ENCODE peak calls at places on chromosomes 12 and 14, in six cellular contexts. One of them, this sample, is unnamed.
A peak's percentile ranks its signal among the peaks of the same experiment; 100 is the strongest.

GRCh38 chr12:115771065-115771464 is 506.4 kb downstream of the MED13L start:
- DNase-seq in frontal cortex: no peak
- DNase-seq in activated CD4-positive, alpha-beta T cell treated with anti-CD3 and anti-CD28 coated beads for 1 hour: no peak
- DNase-seq in activated gamma-delta T cell: no peak
- DNase-seq in NCI-H1105: no peak
- DNase-seq in heart left ventricle: no peak
- DNase-seq in this sample: no peak

GRCh38 chr12:95838125-95838524 is 20.6 kb upstream of the SNRPF start:
- DNase-seq in frontal cortex: no peak
- DNase-seq in activated CD4-positive, alpha-beta T cell treated with anti-CD3 and anti-CD28 coated beads for 1 hour: no peak
- DNase-seq in NCI-H1105: peak; percentile 65
- DNase-seq in activated gamma-delta T cell: no peak
- DNase-seq in heart left ventricle: no peak
- DNase-seq in this sample: peak; percentile 57

GRCh38 chr12:67018105-67018504 is 251.1 kb upstream of the CAND1 start:
- DNase-seq in frontal cortex: no peak
- DNase-seq in activated gamma-delta T cell: no peak
- DNase-seq in activated CD4-positive, alpha-beta T cell treated with anti-CD3 and anti-CD28 coated beads for 1 hour: no peak
- DNase-seq in heart left ventricle: no peak
- DNase-seq in NCI-H1105: no peak
- DNase-seq in this sample: no peak

GRCh38 chr14:32693114-32693513 is 245.6 kb upstream of the NPAS3 start:
- DNase-seq in activated CD4-positive, alpha-beta T cell treated with anti-CD3 and anti-CD28 coated beads for 1 hour: no peak
- DNase-seq in heart left ventricle: no peak
- DNase-seq in activated gamma-delta T cell: no peak
- DNase-seq in NCI-H1105: no peak
- DNase-seq in frontal cortex: no peak
- DNase-seq in this sample: peak; percentile 96

GRCh38 chr12:1443421-1444141 is 150.8 kb downstream of the FBXL14 start:
- DNase-seq in NCI-H1105: no peak
- DNase-seq in activated gamma-delta T cell: no peak
- DNase-seq in activated CD4-positive, alpha-beta T cell treated with anti-CD3 and anti-CD28 coated beads for 1 hour: no peak
- DNase-seq in heart left ventricle: no peak
- DNase-seq in frontal cortex: no peak
- DNase-seq in this sample: peak; percentile 77

GRCh38 chr12:48687595-48687994 is 5.6 kb upstream of the KANSL2 start:
- DNase-seq in frontal cortex: no peak
- DNase-seq in heart left ventricle: no peak
- DNase-seq in NCI-H1105: no peak
- DNase-seq in activated gamma-delta T cell: no peak
- DNase-seq in activated CD4-positive, alpha-beta T cell treated with anti-CD3 and anti-CD28 coated beads for 1 hour: no peak
- DNase-seq in this sample: no peak

GRCh38 chr14:24129410-24129998 is 955 bp upstream of the FITM1 start:
- DNase-seq in activated gamma-delta T cell: no peak
- DNase-seq in NCI-H1105: no peak
- DNase-seq in activated CD4-positive, alpha-beta T cell treated with anti-CD3 and anti-CD28 coated beads for 1 hour: no peak
- DNase-seq in frontal cortex: no peak
- DNase-seq in heart left ventricle: no peak
- DNase-seq in this sample: no peak

GRCh38 chr12:18135509-18135908 is 45.5 kb upstream of the RERGL start:
- DNase-seq in activated CD4-positive, alpha-beta T cell treated with anti-CD3 and anti-CD28 coated beads for 1 hour: no peak
- DNase-seq in frontal cortex: no peak
- DNase-seq in NCI-H1105: no peak
- DNase-seq in heart left ventricle: no peak
- DNase-seq in activated gamma-delta T cell: no peak
- DNase-seq in this sample: peak; percentile 33

GRCh38 chr14:56580317-56580711 is 716 bp downstream of the TMEM260 start:
- DNase-seq in heart left ventricle: no peak
- DNase-seq in frontal cortex: no peak
- DNase-seq in activated gamma-delta T cell: no peak
- DNase-seq in NCI-H1105: no peak
- DNase-seq in activated CD4-positive, alpha-beta T cell treated with anti-CD3 and anti-CD28 coated beads for 1 hour: no peak
- DNase-seq in this sample: no peak

GRCh38 chr12:8145754-8146415 is 10.9 kb upstream of the ZNF705A start:
- DNase-seq in activated CD4-positive, alpha-beta T cell treated with anti-CD3 and anti-CD28 coated beads for 1 hour: no peak
- DNase-seq in NCI-H1105: no peak
- DNase-seq in activated gamma-delta T cell: no peak
- DNase-seq in heart left ventricle: peak; percentile 69
- DNase-seq in frontal cortex: peak; percentile 22
- DNase-seq in this sample: peak; percentile 94